ENCODE peak calls at places on chromosomes 1 and 21, in five cellular contexts. E is fibroblast of pulmonary artery; N is fibroblast of lung; O is CD8-positive, alpha-beta T cell; I is spleen. H is an unnamed sample.
A peak's percentile ranks its signal among the peaks of the same experiment; 100 is the strongest.

GRCh38 chr1:188689542-188689941 is 1788.1 kb downstream of the BRINP3 start:
- DNase-seq in E (peak; percentile 10), N (peak; percentile 13), O (no peak), I (no peak), H (no peak)

GRCh38 chr1:177471244-177471643 is 300.5 kb downstream of the BRINP2 start:
- DNase-seq in E (peak; percentile 21), N (peak; percentile 48), O (no peak), I (no peak), H (peak; percentile 47)

GRCh38 chr1:234154320-234155251 is 218.7 kb upstream of the COA6 start:
- DNase-seq in E (peak; percentile 77), N (peak; percentile 77), O (no peak), I (no peak), H (peak; percentile 33)

GRCh38 chr1:172252296-172252695 is 168.2 kb upstream of the C1orf105 start:
- DNase-seq in E (peak; percentile 16), N (no peak), O (no peak), I (no peak), H (peak; percentile 43)

GRCh38 chr1:233730809-233731208 is 116.9 kb downstream of the KCNK1 start:
- DNase-seq in E (no peak), N (no peak), O (no peak), I (no peak), H (no peak)

GRCh38 chr1:157098519-157098918 is 1.1 kb downstream of the ETV3L start:
- DNase-seq in E (no peak), N (no peak), O (no peak), I (peak; percentile 60), H (no peak)

GRCh38 chr1:156859523-156860112 is 701 bp upstream of the INSRR start:
- DNase-seq in E (peak; percentile 17), N (peak; percentile 20), O (peak; percentile 24), I (no peak), H (no peak)

GRCh38 chr1:50487725-50488124 is 64.5 kb upstream of the DMRTA2 start:
- DNase-seq in E (no peak), N (no peak), O (no peak), I (no peak), H (no peak)

GRCh38 chr1:2984399-2985061 is 36.7 kb upstream of the ACTRT2 start:
- DNase-seq in E (no peak), N (no peak), O (no peak), I (peak; percentile 40), H (no peak)

GRCh38 chr21:14523234-14523633 is 22.9 kb downstream of the SAMSN1 start:
- DNase-seq in E (no peak), N (no peak), O (no peak), I (peak; percentile 76), H (no peak)

GRCh38 chr1:28259935-28260802 is 851 bp downstream of the SESN2 start:
- DNase-seq in E (peak; percentile 95), N (peak; percentile 93), O (no peak), I (peak; percentile 89), H (peak; percentile 75)

GRCh38 chr1:61636814-61637213 is 88.1 kb downstream of the TM2D1 start:
- DNase-seq in E (no peak), N (no peak), O (no peak), I (no peak), H (no peak)

GRCh38 chr1:205849619-205850355 is at the start of gene PM20D1:
- DNase-seq in E (peak; percentile 43), N (peak; percentile 70), O (peak; percentile 76), I (peak; percentile 90), H (peak; percentile 24)

GRCh38 chr1:36324322-36324802 is 917 bp upstream of the EVA1B start:
- DNase-seq in E (peak; percentile 28), N (no peak), O (no peak), I (no peak), H (no peak)

GRCh38 chr1:7230121-7230895 is 445.1 kb downstream of the CAMTA1 start:
- DNase-seq in E (no peak), N (no peak), O (no peak), I (peak; percentile 51), H (no peak)

GRCh38 chr1:37752213-37752582 is 12.7 kb downstream of the EPHA10 start:
- DNase-seq in E (no peak), N (no peak), O (no peak), I (no peak), H (no peak)
- H3K4me3 ChIP-seq in E (no peak overlapping the region), N (no peak overlapping the region), O (no peak overlapping the region), I (peak overlapping the region; percentile 37), H (no peak overlapping the region)

GRCh38 chr21:44867464-44867863 is 6.0 kb downstream of the PTTG1IP start:
- DNase-seq in E (no peak), N (no peak), O (no peak), I (peak; percentile 63), H (no peak)

GRCh38 chr21:44862869-44863685 is 10.4 kb downstream of the PTTG1IP start:
- DNase-seq in E (no peak), N (no peak), O (no peak), I (peak; percentile 63), H (no peak)

GRCh38 chr21:44867999-44868700 is 5.3 kb downstream of the PTTG1IP start:
- DNase-seq in E (no peak), N (no peak), O (peak; percentile 55), I (no peak), H (no peak)

GRCh38 chr21:44866780-44867179 is 6.7 kb downstream of the PTTG1IP start:
- DNase-seq in E (peak; percentile 73), N (peak; percentile 93), O (no peak), I (peak; percentile 12), H (no peak)

GRCh38 chr21:44865561-44866280 is 7.8 kb downstream of the PTTG1IP start:
- DNase-seq in E (peak; percentile 17), N (no peak), O (no peak), I (peak; percentile 84), H (no peak)
- H3K4me3 ChIP-seq in E (no peak overlapping the region), N (no peak overlapping the region), O (no peak overlapping the region), I (no peak overlapping the region), H (no peak overlapping the region)

GRCh38 chr1:170567214-170567613 is 35.2 kb downstream of the GORAB start:
- DNase-seq in E (no peak), N (no peak), O (no peak), I (no peak), H (no peak)

GRCh38 chr1:170562644-170563338 is 30.8 kb downstream of the GORAB start:
- DNase-seq in E (peak; percentile 96), N (peak; percentile 90), O (no peak), I (no peak), H (peak; percentile 79)

GRCh38 chr1:170568197-170568596 is 36.2 kb downstream of the GORAB start:
- DNase-seq in E (no peak), N (no peak), O (no peak), I (no peak), H (no peak)
- H3K4me3 ChIP-seq in E (no peak overlapping the region), N (no peak overlapping the region), O (no peak overlapping the region), I (no peak overlapping the region), H (no peak overlapping the region)

DNA sequence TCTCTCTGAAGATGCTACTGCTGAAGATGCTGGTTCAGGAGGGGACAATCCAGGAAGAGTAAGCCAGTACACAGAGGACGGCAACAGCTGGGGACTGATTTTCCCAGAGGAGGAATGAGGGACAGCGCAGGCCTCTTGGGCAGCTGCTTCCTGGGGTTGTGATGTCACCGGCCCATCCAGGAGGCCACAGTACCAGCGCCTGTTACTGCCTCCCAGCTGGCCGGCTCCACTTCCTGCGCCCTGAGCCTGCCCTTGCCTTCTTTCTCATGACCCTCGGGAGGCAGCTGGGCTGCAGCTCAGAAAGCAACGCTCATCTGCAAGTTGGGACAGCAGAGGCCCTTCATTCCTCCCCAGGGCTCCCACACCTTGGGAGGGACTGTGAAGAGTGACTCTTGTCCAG is 21.9 kb upstream of the ID3 start:
- DNase-seq in E (peak; percentile 85), N (peak; percentile 37), O (no peak), I (peak; percentile 77), H (peak; percentile 81)
- H3K4me3 ChIP-seq in E (no peak overlapping the region), N (no peak overlapping the region), O (no peak overlapping the region), I (no peak overlapping the region), H (no peak overlapping the region)

GRCh38 chr1:155082941-155083541 is 4.4 kb downstream of the EFNA3 start:
- DNase-seq in E (no peak), N (no peak), O (no peak), I (peak; percentile 75), H (no peak)
- H3K4me3 ChIP-seq in E (no peak overlapping the region), N (no peak overlapping the region), O (peak overlapping the region; percentile 51), I (no peak overlapping the region), H (no peak overlapping the region)

DNA sequence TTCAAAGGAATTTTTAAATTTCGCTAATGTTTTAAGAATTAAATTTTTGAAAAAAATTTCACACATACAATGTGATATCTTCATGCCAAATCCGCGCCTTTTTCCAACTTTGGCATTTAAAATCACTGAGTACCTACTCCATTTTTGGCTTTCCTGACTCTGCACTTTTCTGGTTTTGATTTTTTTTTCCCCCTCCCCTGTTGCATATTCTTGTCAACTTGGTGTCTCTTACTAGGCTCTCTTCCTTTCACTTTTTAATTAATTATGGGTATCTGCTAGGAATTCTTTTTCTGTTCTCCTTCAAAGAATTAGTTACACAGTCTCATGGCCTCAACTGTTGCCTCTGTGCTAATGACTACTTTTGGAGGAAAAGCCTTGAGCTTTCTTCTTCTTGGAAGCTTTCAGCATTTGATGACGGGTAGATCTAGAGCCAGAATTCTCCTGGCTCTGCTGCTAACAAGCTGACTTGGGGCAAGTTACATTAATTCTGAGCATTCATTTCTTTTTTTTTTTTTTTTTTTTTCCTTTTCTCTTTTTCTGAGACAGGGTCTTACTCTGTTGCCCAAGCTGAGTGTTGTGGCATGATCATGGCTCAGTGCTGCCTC is 1.8 kb downstream of the AGL start:
- DNase-seq in E (no peak), N (no peak), O (no peak), I (no peak), H (no peak)
- H3K4me3 ChIP-seq in E (no peak overlapping the region), N (no peak overlapping the region), O (no peak overlapping the region), I (no peak overlapping the region), H (no peak overlapping the region)